ENCODE peak calls at places on chromosomes 11 and 22, in ten cellular contexts. Z, X, W, B, L, D, T, Y, P and S are unnamed samples.

GRCh38 chr22:30324008-30324730 is 2.6 kb downstream of the TBC1D10A start:
- DNase-seq in Z (no peak), X (no peak), W (no peak), B (no peak), L (no peak), D (peak; percentile 39), T (no peak), Y (no peak), P (no peak), S (no peak)

GRCh38 chr11:36196476-36197099 is 92.6 kb downstream of the COMMD9 start:
- DNase-seq in Z (no peak), X (no peak), W (no peak), B (no peak), L (no peak), D (no peak), T (no peak), Y (no peak), P (no peak), S (no peak)

GRCh38 chr11:77522215-77522614 is 48.3 kb upstream of the PAK1 start:
- DNase-seq in Z (no peak), X (no peak), W (no peak), B (no peak), L (no peak), D (no peak), T (no peak), Y (no peak), P (no peak), S (no peak)

GRCh38 chr11:9254416-9254815 is 10.7 kb downstream of the DENND5A start:
- DNase-seq in Z (no peak), X (no peak), W (no peak), B (no peak), L (no peak), D (no peak), T (no peak), Y (no peak), P (no peak), S (no peak)

GRCh38 chr11:9158898-9159391 is 67.5 kb upstream of the SCUBE2 start:
- DNase-seq in Z (no peak), X (no peak), W (no peak), B (no peak), L (no peak), D (no peak), T (peak; percentile 38), Y (no peak), P (no peak), S (no peak)

GRCh38 chr22:27011717-27012116 is 354.3 kb downstream of the MIAT start:
- DNase-seq in Z (no peak), X (no peak), W (no peak), B (no peak), L (no peak), D (no peak), T (no peak), Y (no peak), P (no peak), S (no peak)

GRCh38 chr11:8649361-8649760 is 33.1 kb downstream of the TRIM66 start:
- DNase-seq in Z (no peak), X (no peak), W (no peak), B (no peak), L (no peak), D (no peak), T (peak; percentile 29), Y (no peak), P (no peak), S (no peak)

GRCh38 chr11:34650528-34650927 is 29.6 kb downstream of the EHF start:
- DNase-seq in Z (no peak), X (no peak), W (no peak), B (no peak), L (no peak), D (no peak), T (no peak), Y (peak; percentile 48), P (no peak), S (no peak)

GRCh38 chr11:123300874-123301695 is 106.0 kb upstream of the CLMP start:
- DNase-seq in Z (peak; percentile 63), X (no peak), W (no peak), B (no peak), L (no peak), D (no peak), T (peak; percentile 63), Y (no peak), P (no peak), S (no peak)

GRCh38 chr11:97621282-97621681 is 1231.5 kb downstream of the JRKL start:
- DNase-seq in Z (no peak), X (no peak), W (no peak), B (no peak), L (no peak), D (no peak), T (no peak), Y (no peak), P (no peak), S (no peak)

DNA sequence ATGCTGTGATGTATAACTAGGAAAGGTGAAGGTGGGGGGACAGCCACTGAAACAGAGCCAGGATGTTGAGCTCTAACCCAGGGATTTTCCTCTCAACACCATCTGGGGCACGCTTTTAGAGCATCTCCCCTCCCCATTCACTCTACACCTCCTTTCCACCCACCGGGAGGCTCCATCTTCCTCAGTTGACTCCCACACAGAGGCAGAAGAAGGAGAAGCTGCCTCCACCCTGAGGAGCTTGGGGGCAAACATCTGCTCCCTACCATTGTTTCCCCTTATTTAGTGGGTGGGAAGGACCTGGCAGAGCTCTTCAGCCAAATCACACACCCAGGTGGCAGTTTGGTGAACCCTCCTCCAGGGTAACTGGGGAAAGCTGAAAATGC is 50.0 kb upstream of the ADA2 start:
- DNase-seq in Z (no peak), X (no peak), W (no peak), B (no peak), L (no peak), D (no peak), T (no peak), Y (no peak), P (no peak), S (no peak)
- H3K27ac ChIP-seq in Z (no peak overlapping the region), X (no peak overlapping the region), W (no peak overlapping the region), B (no peak overlapping the region), L (no peak overlapping the region), D (no peak overlapping the region), T (no peak overlapping the region), Y (no peak overlapping the region), P (no peak overlapping the region), S (no peak overlapping the region)

DNA sequence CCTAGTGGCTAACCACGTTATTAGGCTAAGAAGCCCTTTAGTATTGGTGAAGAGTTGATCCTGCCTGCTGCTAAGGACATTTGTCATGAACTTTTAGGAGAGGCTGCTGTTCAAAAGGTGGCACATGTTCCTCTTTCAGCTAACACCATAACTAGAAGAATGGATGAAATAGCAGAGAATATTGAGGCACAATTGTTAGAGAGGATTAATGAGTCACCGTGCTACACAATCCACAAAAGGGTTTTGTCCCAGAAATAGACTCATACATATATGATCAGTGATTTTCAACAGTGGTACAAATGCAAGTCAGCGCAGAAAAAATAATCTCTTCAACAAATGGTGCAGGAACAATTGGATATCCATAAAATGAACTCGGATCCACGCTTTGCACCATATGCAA is 7.0 kb upstream of the MSANTD2 start:
- DNase-seq in Z (no peak), X (no peak), W (no peak), B (no peak), L (no peak), D (no peak), T (no peak), Y (no peak), P (no peak), S (no peak)
- H3K4me1 ChIP-seq in Z (peaks cover 10% of the 10 kb centered on the region), X (no peaks in the 10 kb centered on the region), W (no peaks in the 10 kb centered on the region), B (no peaks in the 10 kb centered on the region), L (no peaks in the 10 kb centered on the region), D (no peaks in the 10 kb centered on the region), T (no peaks in the 10 kb centered on the region), Y (no peaks in the 10 kb centered on the region), P (no peaks in the 10 kb centered on the region), S (no peaks in the 10 kb centered on the region)

GRCh38 chr11:429391-429790 is 12.4 kb downstream of the ANO9 start:
- DNase-seq in Z (no peak), X (no peak), W (no peak), B (no peak), L (no peak), D (peak; percentile 50), T (no peak), Y (no peak), P (no peak), S (no peak)
- H3K27ac ChIP-seq in Z (no peak overlapping the region), X (no peak overlapping the region), W (no peak overlapping the region), B (no peak overlapping the region), L (no peak overlapping the region), D (no peak overlapping the region), T (no peak overlapping the region), Y (no peak overlapping the region), P (no peak overlapping the region), S (no peak overlapping the region)

GRCh38 chr11:65430406-65431217 is 8.0 kb downstream of the NEAT1 start:
- DNase-seq in Z (no peak), X (peak; percentile 35), W (no peak), B (no peak), L (no peak), D (no peak), T (peak; percentile 60), Y (no peak), P (no peak), S (no peak)
- H3K4me1 ChIP-seq in Z (peaks cover 37% of the 10 kb centered on the region), X (peaks cover 76% of the 10 kb centered on the region), W (peaks cover 77% of the 10 kb centered on the region), B (peaks cover 66% of the 10 kb centered on the region), L (peaks cover 30% of the 10 kb centered on the region), D (peaks cover 56% of the 10 kb centered on the region), T (peaks cover 46% of the 10 kb centered on the region), Y (peaks cover 47% of the 10 kb centered on the region), P (peaks cover 28% of the 10 kb centered on the region), S (peaks cover 61% of the 10 kb centered on the region)

DNA sequence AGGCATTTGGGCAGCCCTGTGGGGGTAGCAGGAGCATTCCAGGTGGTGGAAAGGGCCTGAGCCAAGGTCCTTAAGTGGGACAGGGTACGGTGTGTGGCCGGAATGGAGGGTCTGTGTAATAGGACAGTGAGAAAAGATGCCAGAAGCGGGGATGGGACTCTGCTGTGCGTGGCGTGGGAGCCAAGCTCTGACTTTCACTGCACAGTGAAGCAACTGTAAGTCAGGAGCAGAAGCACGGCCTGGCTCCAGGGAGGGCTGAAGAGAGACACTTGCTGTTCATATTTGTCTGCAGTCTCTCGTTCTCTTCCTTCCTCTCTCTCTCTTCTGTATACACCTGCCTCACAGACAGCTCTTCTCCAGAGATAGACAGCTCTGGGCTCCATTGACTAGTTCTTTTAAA is 1.9 kb downstream of the IL17RA start:
- DNase-seq in Z (no peak), X (no peak), W (no peak), B (no peak), L (no peak), D (no peak), T (no peak), Y (no peak), P (no peak), S (no peak)
- H3K27ac ChIP-seq in Z (no peak overlapping the region), X (no peak overlapping the region), W (no peak overlapping the region), B (no peak overlapping the region), L (no peak overlapping the region), D (no peak overlapping the region), T (no peak overlapping the region), Y (peak overlapping the region; percentile 48), P (no peak overlapping the region), S (no peak overlapping the region)

GRCh38 chr11:27178859-27179258 is 138.2 kb downstream of the BBOX1 start:
- DNase-seq in Z (no peak), X (no peak), W (no peak), B (no peak), L (no peak), D (no peak), T (no peak), Y (no peak), P (no peak), S (no peak)
- H3K4me1 ChIP-seq in Z (no peaks in the 10 kb centered on the region), X (peaks cover 4% of the 10 kb centered on the region), W (no peaks in the 10 kb centered on the region), B (no peaks in the 10 kb centered on the region), L (peaks cover 7% of the 10 kb centered on the region), D (peaks cover under 1% of the 10 kb centered on the region), T (no peaks in the 10 kb centered on the region), Y (no peaks in the 10 kb centered on the region), P (peaks cover 3% of the 10 kb centered on the region), S (peaks cover 11% of the 10 kb centered on the region)

GRCh38 chr22:17199131-17199731 is 20.0 kb downstream of the ADA2 start:
- DNase-seq in Z (no peak), X (no peak), W (no peak), B (peak; percentile 22), L (no peak), D (peak; percentile 67), T (no peak), Y (no peak), P (no peak), S (no peak)
- H3K27ac ChIP-seq in Z (no peak overlapping the region), X (no peak overlapping the region), W (no peak overlapping the region), B (peak overlapping the region; percentile 76), L (no peak overlapping the region), D (peak overlapping the region; percentile 63), T (peak overlapping the region; percentile 55), Y (no peak overlapping the region), P (peak overlapping the region; percentile 54), S (no peak overlapping the region)